ENCODE peak calls at places on chromosomes 11 and 22, in eight cellular contexts. A is prostate gland, G is HCT116, I is H1, U is spleen, Y is breast epithelium, X is GM12891, M is sigmoid colon. K is an unnamed sample.

GRCh38 chr11:124415356-124415923 is 9.2 kb downstream of the OR8B4 start:
- DNase-seq in A (no peak), G (peak), I (no peak), U (no peak), Y (no peak), X (no peak), M (no peak), K (no peak)

GRCh38 chr11:10818594-10818993 is 9.9 kb upstream of the EIF4G2 start:
- DNase-seq in A (no peak), G (no peak), I (no peak), U (no peak), Y (no peak), X (no peak), M (no peak), K (no peak)

GRCh38 chr22:28930357-28931007 is 47.1 kb downstream of the ZNRF3 start:
- DNase-seq in A (no peak), G (no peak), I (no peak), U (no peak), Y (no peak), X (no peak), M (no peak), K (no peak)

GRCh38 chr11:45847908-45848316 is 637 bp downstream of the CRY2 start:
- DNase-seq in A (peak), G (no peak), I (no peak), U (peak), Y (no peak), X (no peak), M (peak), K (peak)

GRCh38 chr11:43708776-43709175 is 28.2 kb downstream of the HSD17B12 start:
- DNase-seq in A (no peak), G (no peak), I (no peak), U (no peak), Y (no peak), X (no peak), M (no peak), K (no peak)

GRCh38 chr11:71946144-71946571 is 17.3 kb downstream of the RNF121 start:
- DNase-seq in A (no peak), G (no peak), I (no peak), U (no peak), Y (no peak), X (no peak), M (no peak), K (no peak)

GRCh38 chr11:35524780-35525179 is 636 bp downstream of the PAMR1 start:
- DNase-seq in A (no peak), G (no peak), I (no peak), U (no peak), Y (no peak), X (no peak), M (no peak), K (no peak)

GRCh38 chr11:125807909-125808308 is 20.0 kb downstream of the PATE3 start:
- DNase-seq in A (no peak), G (no peak), I (no peak), U (no peak), Y (no peak), X (no peak), M (no peak), K (no peak)

GRCh38 chr11:19419021-19419750 is 178.4 kb upstream of the E2F8 start:
- DNase-seq in A (no peak), G (no peak), I (peak), U (no peak), Y (no peak), X (no peak), M (no peak), K (no peak)

GRCh38 chr11:69442012-69442806 is 39.3 kb upstream of the LINC01488 start:
- DNase-seq in A (no peak), G (no peak), I (no peak), U (peak), Y (no peak), X (no peak), M (peak), K (no peak)

GRCh38 chr22:42228480-42228879 is 42.0 kb downstream of the TCF20 start:
- DNase-seq in A (no peak), G (no peak), I (no peak), U (no peak), Y (no peak), X (no peak), M (no peak), K (no peak)

GRCh38 chr11:4187055-4187988 is 92.7 kb downstream of the RRM1 start:
- DNase-seq in A (peak), G (peak), I (peak), U (peak), Y (peak), X (peak), M (peak), K (peak)

GRCh38 chr11:76307416-76307815 is 73.5 kb downstream of the THAP12 start:
- DNase-seq in A (no peak), G (no peak), I (no peak), U (no peak), Y (no peak), X (no peak), M (no peak), K (no peak)

GRCh38 chr11:86748296-86748695 is 52.0 kb upstream of the PRSS23 start:
- DNase-seq in A (no peak), G (no peak), I (no peak), U (no peak), Y (no peak), X (no peak), M (no peak), K (no peak)

GRCh38 chr11:133386262-133386661 is 146.0 kb downstream of the OPCML start:
- DNase-seq in A (no peak), G (no peak), I (no peak), U (no peak), Y (no peak), X (no peak), M (no peak), K (no peak)

GRCh38 chr11:62146476-62147200 is 22.8 kb downstream of the INCENP start:
- DNase-seq in A (no peak), G (no peak), I (no peak), U (peak), Y (no peak), X (no peak), M (no peak), K (peak)

GRCh38 chr11:31757245-31757835 is 53.8 kb downstream of the PAX6 start:
- DNase-seq in A (no peak), G (no peak), I (no peak), U (no peak), Y (no peak), X (no peak), M (no peak), K (no peak)

GRCh38 chr11:36123353-36124220 is 165.6 kb downstream of the COMMD9 start:
- DNase-seq in A (no peak), G (no peak), I (no peak), U (no peak), Y (no peak), X (no peak), M (no peak), K (no peak)

GRCh38 chr22:32207971-32208480 is 3.2 kb upstream of the RFPL2 start:
- DNase-seq in A (no peak), G (no peak), I (no peak), U (no peak), Y (no peak), X (no peak), M (no peak), K (no peak)

GRCh38 chr11:105046898-105047579 is 1.9 kb upstream of the CARD16 start:
- DNase-seq in A (peak), G (no peak), I (no peak), U (no peak), Y (no peak), X (no peak), M (peak), K (peak)

GRCh38 chr11:73662445-73663157 is 16.2 kb downstream of the PLEKHB1 start:
- DNase-seq in A (no peak), G (no peak), I (no peak), U (no peak), Y (no peak), X (no peak), M (no peak), K (peak)

GRCh38 chr11:72799441-72799840 is 5.6 kb upstream of the STARD10 start:
- DNase-seq in A (no peak), G (no peak), I (no peak), U (no peak), Y (no peak), X (no peak), M (no peak), K (no peak)

GRCh38 chr11:29173660-29174062 is 843.2 kb downstream of the KCNA4 start:
- DNase-seq in A (no peak), G (peak), I (no peak), U (no peak), Y (no peak), X (no peak), M (no peak), K (no peak)

GRCh38 chr11:36540998-36541397 is 26.8 kb upstream of the RAG1 start:
- DNase-seq in A (no peak), G (peak), I (no peak), U (no peak), Y (no peak), X (peak), M (no peak), K (no peak)

GRCh38 chr22:32206774-32207758 is 2.2 kb upstream of the RFPL2 start:
- DNase-seq in A (peak), G (peak), I (peak), U (peak), Y (no peak), X (no peak), M (no peak), K (no peak)

GRCh38 chr22:48950151-48950915 is 877.3 kb downstream of the BRD1 start:
- DNase-seq in A (peak), G (no peak), I (peak), U (peak), Y (no peak), X (no peak), M (peak), K (peak)

GRCh38 chr11:102111011-102111786 is 952 bp downstream of the YAP1 start:
- DNase-seq in A (peak), G (no peak), I (peak), U (no peak), Y (peak), X (peak), M (peak), K (peak)

GRCh38 chr11:102112654-102112926 is 2.3 kb downstream of the YAP1 start:
- DNase-seq in A (no peak), G (no peak), I (peak), U (no peak), Y (no peak), X (no peak), M (no peak), K (no peak)

GRCh38 chr11:102109896-102110760 is at the start of gene YAP1:
- DNase-seq in A (peak), G (peak), I (peak), U (peak), Y (peak), X (peak), M (peak), K (peak)

GRCh38 chr11:102110761-102111010 is 439 bp downstream of the YAP1 start:
- DNase-seq in A (no peak), G (no peak), I (no peak), U (peak), Y (no peak), X (peak), M (no peak), K (peak)

DNA sequence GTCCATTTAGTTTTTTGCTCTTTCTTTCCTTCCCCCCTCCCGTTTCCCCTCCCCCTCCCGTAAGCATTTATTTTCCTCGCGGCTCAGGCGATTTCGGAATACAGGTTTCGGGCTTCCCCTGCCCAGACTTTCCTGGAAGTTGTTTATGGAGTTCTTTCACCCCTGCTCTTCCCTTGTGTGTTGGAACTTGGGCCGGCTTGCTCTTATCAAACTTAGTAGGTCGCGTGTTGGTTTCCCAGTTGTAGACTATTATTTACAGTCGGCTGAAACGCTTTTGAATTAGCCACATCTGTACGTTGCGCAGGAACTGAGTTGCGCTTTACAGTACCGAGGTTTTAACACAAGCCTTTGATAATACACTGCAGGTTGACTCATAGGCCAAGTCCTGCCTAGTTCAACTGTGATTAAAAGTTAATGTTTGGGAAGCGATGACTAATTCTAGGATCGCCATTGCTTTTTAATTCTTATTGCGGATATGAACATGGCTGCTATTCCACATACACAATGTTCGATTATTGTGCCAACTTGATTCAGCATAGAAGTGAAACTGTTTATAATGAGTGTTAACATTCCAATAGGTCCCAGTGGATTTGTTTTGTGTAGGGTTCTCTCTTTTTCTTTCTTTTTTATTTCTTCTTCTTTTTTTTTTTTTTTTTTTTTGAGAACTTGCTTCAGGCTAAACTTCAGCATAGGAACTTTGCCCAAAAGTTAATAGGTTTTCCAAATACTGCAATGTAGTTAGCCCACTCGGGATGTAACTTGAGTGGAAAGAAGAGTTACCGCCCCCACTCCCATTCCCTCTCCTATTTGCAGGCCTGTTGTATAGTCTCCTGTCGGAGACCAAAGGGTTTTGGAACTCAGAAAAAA is 1.8 kb downstream of the YAP1 start:
- DNase-seq in A (peak), G (peak), I (no peak), U (no peak), Y (no peak), X (no peak), M (peak), K (no peak)
- TF ChIP-seq POLR2A in A (no peak), G (no peak), I (no peak), U (no peak), Y (peak), X (no peak), M (no peak), K (no peak)

GRCh38 chr11:2933376-2934056 is 4.3 kb upstream of the PHLDA2 start:
- DNase-seq in A (no peak), G (peak), I (peak), U (peak), Y (peak), X (no peak), M (peak), K (peak)
- TF ChIP-seq POLR2AphosphoS5 in A (peak), G (peak), I (no peak), U (peak), Y (no peak), X (no peak), M (peak), K (no peak)

GRCh38 chr22:22901578-22902218 is 14.1 kb downstream of the IGLL5 start:
- DNase-seq in A (no peak), G (no peak), I (no peak), U (peak), Y (no peak), X (no peak), M (no peak), K (no peak)
- TF ChIP-seq POLR2A in A (no peak), G (no peak), I (no peak), U (no peak), Y (no peak), X (no peak), M (no peak), K (no peak)

GRCh38 chr11:78065239-78065638 is 1.6 kb downstream of the THRSP start:
- DNase-seq in A (no peak), G (no peak), I (no peak), U (no peak), Y (no peak), X (no peak), M (no peak), K (no peak)

GRCh38 chr11:78066471-78066870 is 2.8 kb downstream of the THRSP start:
- DNase-seq in A (no peak), G (no peak), I (no peak), U (no peak), Y (no peak), X (no peak), M (no peak), K (no peak)

GRCh38 chr11:78069465-78069864 is 5.8 kb downstream of the THRSP start:
- DNase-seq in A (no peak), G (no peak), I (no peak), U (no peak), Y (no peak), X (no peak), M (no peak), K (no peak)

GRCh38 chr11:78070606-78071005 is 6.9 kb downstream of the THRSP start:
- DNase-seq in A (no peak), G (no peak), I (no peak), U (no peak), Y (no peak), X (no peak), M (no peak), K (no peak)

DNA sequence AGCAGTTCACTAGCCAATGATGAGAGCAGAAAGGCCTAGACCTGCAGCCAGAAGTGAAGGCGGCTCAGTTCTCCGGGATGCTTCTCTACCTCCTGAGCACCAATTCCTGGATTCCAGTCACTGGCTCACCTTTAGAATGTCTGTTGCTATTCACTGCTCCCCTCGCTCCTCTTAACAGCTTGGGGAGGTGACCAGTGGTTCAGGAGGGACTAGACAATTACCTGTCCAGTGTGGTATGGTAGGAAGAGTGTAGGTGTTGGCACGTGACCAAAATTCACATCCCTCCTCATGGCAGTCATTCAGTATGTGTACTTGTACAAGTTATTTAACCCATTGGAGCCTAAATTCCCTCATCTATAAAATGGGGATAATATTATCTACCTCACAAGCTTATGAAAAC is 4.0 kb downstream of the THRSP start:
- DNase-seq in A (no peak), G (no peak), I (no peak), U (no peak), Y (no peak), X (no peak), M (no peak), K (no peak)
- TF ChIP-seq POLR2AphosphoS5 in A (no peak), G (no peak), I (no peak), U (no peak), Y (no peak), X (peak), M (no peak), K (no peak)

GRCh38 chr11:114179234-114179941 is 116.8 kb upstream of the NNMT start:
- DNase-seq in A (peak), G (no peak), I (no peak), U (no peak), Y (peak), X (no peak), M (peak), K (peak)
- TF ChIP-seq POLR2A in A (peak), G (no peak), I (no peak), U (no peak), Y (peak), X (no peak), M (peak), K (peak)

DNA sequence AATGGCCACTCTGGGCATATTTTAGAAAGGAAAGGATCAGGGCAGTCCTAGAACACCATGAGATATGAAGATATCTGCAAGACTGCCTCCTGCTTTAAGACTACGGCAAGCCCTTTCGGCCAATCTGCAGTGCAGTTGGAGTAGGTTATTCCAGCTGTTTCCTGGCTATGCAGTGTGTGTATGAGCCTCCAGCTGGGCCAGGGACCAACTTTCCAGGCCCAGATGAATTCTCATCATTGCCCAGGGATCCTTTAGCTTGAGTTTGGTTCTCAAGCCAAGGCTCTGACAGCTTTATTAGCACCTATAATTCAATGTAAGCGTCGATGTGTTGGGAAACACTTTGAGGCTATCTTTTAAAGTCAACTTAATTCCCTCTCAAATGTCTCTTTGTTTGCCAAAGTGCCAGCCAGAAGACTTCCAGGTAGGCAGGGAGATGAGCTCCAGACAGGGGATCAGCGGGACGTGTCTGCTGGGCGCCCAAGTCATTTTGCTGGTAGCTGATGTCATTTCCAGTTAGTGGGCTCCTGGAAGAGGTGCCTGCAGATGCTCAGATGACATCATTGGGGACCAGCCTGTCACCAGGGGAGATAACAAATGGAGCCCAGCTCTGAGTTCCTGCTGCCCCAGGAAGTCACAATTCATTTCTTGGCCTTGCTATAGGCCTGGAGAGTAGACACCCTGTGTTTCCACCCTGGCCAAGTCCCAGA is 520.5 kb downstream of the SOX6 start:
- DNase-seq in A (peak), G (no peak), I (no peak), U (no peak), Y (no peak), X (no peak), M (peak), K (no peak)
- TF ChIP-seq POLR2AphosphoS5 in A (peak), G (no peak), I (no peak), U (no peak), Y (no peak), X (no peak), M (peak), K (no peak)

GRCh38 chr11:1220941-1221721 is 1.7 kb upstream of the MUC5B start:
- DNase-seq in A (no peak), G (no peak), I (peak), U (peak), Y (no peak), X (no peak), M (peak), K (peak)
- TF ChIP-seq POLR2A in A (no peak), G (no peak), I (no peak), U (no peak), Y (no peak), X (no peak), M (no peak), K (no peak)

GRCh38 chr22:30429887-30430286 is 4.3 kb downstream of the MTFP1 start:
- DNase-seq in A (no peak), G (no peak), I (no peak), U (no peak), Y (no peak), X (no peak), M (no peak), K (no peak)
- TF ChIP-seq POLR2AphosphoS5 in A (no peak), G (no peak), I (no peak), U (no peak), Y (no peak), X (no peak), M (no peak), K (no peak)

GRCh38 chr22:44422742-44423370 is 75.2 kb downstream of the RTL6 start:
- DNase-seq in A (no peak), G (no peak), I (no peak), U (peak), Y (peak), X (no peak), M (peak), K (no peak)

GRCh38 chr22:44424131-44424711 is 73.8 kb downstream of the RTL6 start:
- DNase-seq in A (no peak), G (no peak), I (no peak), U (no peak), Y (peak), X (no peak), M (peak), K (no peak)

GRCh38 chr22:44423556-44423955 is 74.5 kb downstream of the RTL6 start:
- DNase-seq in A (no peak), G (no peak), I (no peak), U (peak), Y (peak), X (no peak), M (peak), K (no peak)

GRCh38 chr22:44425356-44425755 is 72.7 kb downstream of the RTL6 start:
- DNase-seq in A (no peak), G (no peak), I (no peak), U (no peak), Y (peak), X (no peak), M (peak), K (no peak)

GRCh38 chr22:44424867-44425351 is 73.1 kb downstream of the RTL6 start:
- DNase-seq in A (no peak), G (no peak), I (no peak), U (peak), Y (peak), X (no peak), M (peak), K (no peak)
- TF ChIP-seq POLR2A in A (no peak), G (no peak), I (no peak), U (no peak), Y (no peak), X (no peak), M (no peak), K (no peak)

K was measured in suprapubic skin.